ENCODE peak calls at places on chromosome 16, in eight cellular contexts. V is suprapubic skin, R is transverse colon, L is sigmoid colon, D is uterus, Q is spleen, H is ovary, M is breast epithelium. A is an unnamed sample. For H3K27me3, the result is how much of the 10 kb centered on the place peaks cover.

GRCh38 chr16:59192551-59193199 is 458.6 kb upstream of the GOT2 start:
- DNase-seq in M (no peak), L (no peak), R (no peak), V (no peak), H (no peak), D (no peak), Q (no peak), A (no peak)

GRCh38 chr16:28984619-28985135 is at the start of gene LAT:
- DNase-seq in V (no peak), Q (peak), L (no peak), H (no peak), M (no peak), D (no peak), R (peak), A (no peak)

GRCh38 chr16:6081320-6081976 is 983.9 kb upstream of the EEF2KMT start:
- DNase-seq in Q (no peak), L (no peak), R (peak), H (no peak), M (no peak), V (no peak), D (no peak), A (no peak)

GRCh38 chr16:53504665-53505064 is 1.7 kb upstream of the AKTIP start:
- DNase-seq in R (no peak), L (no peak), M (peak), Q (peak), V (no peak), H (no peak), D (peak), A (no peak)

GRCh38 chr16:50671644-50672260 is 9.4 kb downstream of the SNX20 start:
- DNase-seq in H (no peak), L (no peak), M (no peak), Q (peak), R (no peak), D (no peak), V (no peak), A (no peak)

GRCh38 chr16:35188288-35189155 is 1729.1 kb downstream of the TP53TG3F start:
- DNase-seq in D (no peak), R (no peak), V (no peak), H (no peak), Q (no peak), M (no peak), L (no peak), A (no peak)

GRCh38 chr16:4471869-4472268 is 2.6 kb downstream of the NMRAL1 start:
- DNase-seq in V (no peak), H (no peak), L (no peak), D (no peak), M (no peak), R (no peak), Q (no peak), A (no peak)

GRCh38 chr16:74651841-74652240 is 14.8 kb downstream of the RFWD3 start:
- DNase-seq in L (no peak), M (no peak), V (no peak), H (no peak), D (no peak), Q (no peak), R (no peak), A (no peak)

DNA sequence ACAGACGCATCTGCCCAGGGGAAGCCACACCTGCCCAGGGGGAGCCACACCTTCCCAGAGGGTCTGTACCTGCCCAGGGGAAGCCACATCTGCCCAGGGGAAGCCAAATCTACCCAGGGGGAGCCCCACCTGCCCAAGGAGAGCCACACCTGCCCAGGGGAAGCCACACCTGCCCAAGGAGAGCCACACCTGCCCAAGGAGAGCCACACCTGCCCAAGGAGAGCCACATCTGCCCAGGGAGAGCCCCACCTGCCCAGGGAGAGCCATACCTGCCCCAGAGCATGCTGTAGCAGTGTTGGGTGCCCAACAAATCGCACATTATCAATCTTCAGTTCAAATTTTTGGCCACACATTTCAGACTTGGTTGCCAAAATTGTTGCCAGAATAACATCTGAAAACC is 19.6 kb downstream of the NPRL3 start:
- DNase-seq in L (no peak), R (no peak), D (no peak), H (no peak), V (no peak), M (no peak), Q (no peak), A (no peak)
- H3K27me3 ChIP-seq in L (under half), R (under half), D (under half), H (under half), V (under half), M (under half), Q (under half), A (under half)

DNA sequence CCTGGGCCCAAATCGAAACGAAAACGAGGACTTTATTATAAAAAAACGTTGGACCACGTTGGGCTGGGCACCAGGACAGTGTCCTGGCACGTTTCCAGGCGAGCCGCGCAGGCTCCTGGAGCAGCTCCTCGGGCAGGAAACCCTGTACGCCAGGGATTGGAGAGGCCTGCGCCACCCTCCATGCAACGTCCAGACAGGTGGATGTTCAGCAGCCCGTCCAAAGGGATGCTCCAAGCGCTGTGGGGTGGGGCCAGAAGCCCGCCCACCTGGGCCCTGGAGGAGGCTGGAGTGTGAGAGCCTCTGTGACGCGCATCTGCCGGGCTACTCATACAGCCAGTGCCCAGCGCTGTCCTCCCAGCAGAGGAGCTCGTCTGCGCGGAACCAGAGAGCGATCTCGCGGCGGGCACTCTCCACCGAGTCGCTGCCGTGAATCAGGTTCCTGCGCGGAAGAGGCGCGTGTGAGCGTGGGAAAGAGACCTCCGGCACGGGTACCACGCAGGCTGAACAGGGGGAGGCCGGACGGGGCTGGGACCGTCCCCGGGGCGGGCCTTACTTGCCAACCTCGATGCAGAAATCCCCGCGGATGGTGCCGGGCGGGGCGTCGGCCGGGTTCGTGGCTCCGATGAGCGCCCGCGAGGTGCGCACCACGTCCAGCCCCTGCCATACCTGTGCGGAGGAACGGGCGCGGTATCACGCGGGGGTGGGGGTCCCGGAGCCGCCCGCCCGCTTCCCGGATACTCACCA is 843 bp downstream of the NME3 start:
- DNase-seq in M (peak), L (peak), D (peak), V (no peak), R (peak), H (peak), Q (peak), A (peak)
- TF ChIP-seq POLR2A in M (no peak), L (peak), D (no peak), V (peak), R (peak), H (peak), Q (no peak), A (no peak)

DNA sequence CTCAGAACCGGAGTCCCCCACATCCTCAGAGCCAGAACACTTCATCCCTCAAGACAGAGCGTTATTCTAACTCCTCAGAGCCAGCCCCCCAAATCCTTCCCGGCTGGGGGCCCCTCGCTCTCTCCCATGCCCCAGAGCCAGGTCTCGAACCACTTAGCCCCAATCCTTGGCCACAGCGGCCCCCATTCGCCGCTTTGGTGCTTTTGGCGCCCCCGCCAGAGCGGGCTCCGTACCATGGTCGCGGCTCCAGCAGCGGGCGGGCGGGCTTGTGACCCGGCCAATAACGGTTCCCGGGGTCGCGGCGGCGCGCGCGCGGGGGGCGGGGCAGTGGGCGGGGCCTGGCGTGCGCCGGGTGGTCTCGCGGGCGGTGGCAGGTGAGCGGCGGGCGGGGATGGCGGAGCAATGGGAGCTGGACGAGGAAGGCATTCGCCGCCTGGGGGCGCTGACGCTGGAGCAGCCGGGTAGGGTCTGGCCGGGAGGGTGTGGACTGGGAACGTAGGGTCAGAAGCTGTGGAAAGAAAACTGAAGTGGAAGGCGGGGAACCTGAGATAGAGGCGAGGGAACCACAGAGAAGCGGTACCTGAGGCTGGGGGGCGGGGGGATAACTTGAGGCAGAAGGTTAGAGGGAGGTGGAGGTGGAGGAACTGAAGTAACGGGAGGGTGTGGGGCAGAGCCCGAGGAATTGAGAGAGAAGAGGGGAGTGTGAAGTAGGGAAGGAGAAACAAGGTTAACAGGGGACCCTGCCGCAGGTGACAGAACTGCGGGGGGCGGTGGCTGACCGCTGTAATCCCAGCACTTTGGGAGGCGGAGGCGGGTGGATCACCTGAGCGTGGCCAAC is at the start of the genes KCTD19 and LRRC36:
- DNase-seq in R (peak), M (no peak), L (peak), H (peak), V (peak), Q (peak), D (peak), A (peak)
- TF ChIP-seq CTCF in R (peak), M (peak), L (peak), H (peak), V (peak), Q (peak), D (peak), A (peak)

GRCh38 chr16:54651440-54651839 is 279.2 kb upstream of the IRX5 start:
- DNase-seq in M (no peak), H (no peak), R (no peak), V (no peak), D (no peak), Q (no peak), L (no peak), A (no peak)
- H3K27me3 ChIP-seq in M (under half), H (under half), R (under half), V (under half), D (under half), Q (under half), L (under half), A (under half)

GRCh38 chr16:23838485-23839142 is 2.8 kb downstream of the PRKCB start:
- DNase-seq in Q (no peak), L (no peak), V (no peak), D (no peak), H (no peak), R (no peak), M (no peak), A (no peak)

GRCh38 chr16:23840310-23840709 is 4.5 kb downstream of the PRKCB start:
- DNase-seq in R (no peak), M (no peak), V (no peak), D (no peak), H (no peak), L (no peak), Q (no peak), A (no peak)

GRCh38 chr16:23847251-23847650 is 11.5 kb downstream of the PRKCB start:
- DNase-seq in R (no peak), H (no peak), D (no peak), M (no peak), V (no peak), L (no peak), Q (no peak), A (no peak)

GRCh38 chr16:23842137-23842600 is 6.4 kb downstream of the PRKCB start:
- DNase-seq in D (no peak), Q (no peak), L (no peak), M (no peak), H (no peak), V (no peak), R (no peak), A (no peak)

GRCh38 chr16:23843143-23843542 is 7.4 kb downstream of the PRKCB start:
- DNase-seq in H (no peak), L (no peak), Q (no peak), D (no peak), M (no peak), R (no peak), V (no peak), A (no peak)
- TF ChIP-seq POLR2A in H (no peak), L (no peak), Q (no peak), D (no peak), M (no peak), R (no peak), V (no peak), A (no peak)